ENCODE peak calls at places on chromosomes 4 and X, in nine cellular contexts. One of them, this sample, is unnamed.
A peak's percentile ranks its signal among the peaks of the same experiment; 100 is the strongest.

GRCh38 chr4:8331567-8331955 is 62.0 kb downstream of the HTRA3 start:
- DNase-seq in LoVo: no peak
- DNase-seq in activated naive CD4-positive, alpha-beta T cell: no peak
- DNase-seq in kidney glomerular epithelial cell: no peak
- DNase-seq in HuH-7.5: no peak
- DNase-seq in pulmonary artery endothelial cell: no peak
- DNase-seq in AG09309: no peak
- DNase-seq in left lung: no peak
- DNase-seq in heart left ventricle: no peak
- DNase-seq in this sample: no peak

GRCh38 chr4:129929052-129929451 is 833.1 kb downstream of the C4orf33 start:
- DNase-seq in left lung: no peak
- DNase-seq in AG09309: no peak
- DNase-seq in activated naive CD4-positive, alpha-beta T cell: no peak
- DNase-seq in HuH-7.5: no peak
- DNase-seq in LoVo: no peak
- DNase-seq in kidney glomerular epithelial cell: peak; percentile 6
- DNase-seq in pulmonary artery endothelial cell: no peak
- DNase-seq in heart left ventricle: no peak
- DNase-seq in this sample: no peak

GRCh38 chr4:144645102-144645469 is 870 bp upstream of the HHIP start:
- DNase-seq in HuH-7.5: no peak
- DNase-seq in left lung: peak; percentile 36
- DNase-seq in LoVo: no peak
- DNase-seq in heart left ventricle: no peak
- DNase-seq in activated naive CD4-positive, alpha-beta T cell: no peak
- DNase-seq in kidney glomerular epithelial cell: no peak
- DNase-seq in pulmonary artery endothelial cell: no peak
- DNase-seq in AG09309: no peak
- DNase-seq in this sample: no peak

GRCh38 chr4:1375051-1375721 is 28.2 kb downstream of the UVSSA start:
- DNase-seq in HuH-7.5: no peak
- DNase-seq in left lung: no peak
- DNase-seq in kidney glomerular epithelial cell: no peak
- DNase-seq in activated naive CD4-positive, alpha-beta T cell: no peak
- DNase-seq in AG09309: no peak
- DNase-seq in heart left ventricle: peak; percentile 46
- DNase-seq in LoVo: no peak
- DNase-seq in pulmonary artery endothelial cell: no peak
- DNase-seq in this sample: no peak

GRCh38 chr4:140357868-140358267 is 15.6 kb upstream of the SCOC start:
- DNase-seq in left lung: no peak
- DNase-seq in pulmonary artery endothelial cell: no peak
- DNase-seq in HuH-7.5: no peak
- DNase-seq in activated naive CD4-positive, alpha-beta T cell: no peak
- DNase-seq in AG09309: no peak
- DNase-seq in kidney glomerular epithelial cell: no peak
- DNase-seq in heart left ventricle: no peak
- DNase-seq in LoVo: no peak
- DNase-seq in this sample: no peak

GRCh38 chr4:169268951-169269781 is 1.6 kb downstream of the SH3RF1 start:
- DNase-seq in HuH-7.5: peak; percentile 25
- DNase-seq in heart left ventricle: no peak
- DNase-seq in activated naive CD4-positive, alpha-beta T cell: no peak
- DNase-seq in pulmonary artery endothelial cell: no peak
- DNase-seq in left lung: no peak
- DNase-seq in AG09309: peak; percentile 69
- DNase-seq in LoVo: peak; percentile 46
- DNase-seq in kidney glomerular epithelial cell: peak; percentile 67
- DNase-seq in this sample: peak; percentile 34

GRCh38 chr4:111064342-111064993 is 441.6 kb upstream of the PITX2 start:
- DNase-seq in kidney glomerular epithelial cell: peak; percentile 91
- DNase-seq in HuH-7.5: no peak
- DNase-seq in LoVo: peak; percentile 57
- DNase-seq in activated naive CD4-positive, alpha-beta T cell: no peak
- DNase-seq in pulmonary artery endothelial cell: no peak
- DNase-seq in heart left ventricle: no peak
- DNase-seq in AG09309: peak; percentile 80
- DNase-seq in left lung: no peak
- DNase-seq in this sample: peak; percentile 90

GRCh38 chr4:128440923-128441322 is 153.3 kb upstream of the PGRMC2 start:
- DNase-seq in kidney glomerular epithelial cell: no peak
- DNase-seq in left lung: no peak
- DNase-seq in LoVo: no peak
- DNase-seq in pulmonary artery endothelial cell: no peak
- DNase-seq in heart left ventricle: no peak
- DNase-seq in activated naive CD4-positive, alpha-beta T cell: no peak
- DNase-seq in HuH-7.5: no peak
- DNase-seq in AG09309: no peak
- DNase-seq in this sample: no peak

GRCh38 chr4:88341227-88342192 is 37.1 kb upstream of the HERC6 start:
- DNase-seq in AG09309: peak; percentile 81
- DNase-seq in LoVo: no peak
- DNase-seq in heart left ventricle: no peak
- DNase-seq in activated naive CD4-positive, alpha-beta T cell: no peak
- DNase-seq in kidney glomerular epithelial cell: peak; percentile 79
- DNase-seq in left lung: no peak
- DNase-seq in pulmonary artery endothelial cell: peak; percentile 80
- DNase-seq in HuH-7.5: no peak
- DNase-seq in this sample: peak; percentile 98

GRCh38 chrX:10197597-10198210 is 40.9 kb downstream of the CLCN4 start:
- DNase-seq in pulmonary artery endothelial cell: no peak
- DNase-seq in AG09309: no peak
- DNase-seq in activated naive CD4-positive, alpha-beta T cell: no peak
- DNase-seq in HuH-7.5: no peak
- DNase-seq in LoVo: no peak
- DNase-seq in left lung: no peak
- DNase-seq in heart left ventricle: no peak
- DNase-seq in kidney glomerular epithelial cell: no peak
- DNase-seq in this sample: no peak

GRCh38 chr4:5758741-5759140 is 47.7 kb downstream of the EVC start:
- DNase-seq in activated naive CD4-positive, alpha-beta T cell: no peak
- DNase-seq in HuH-7.5: no peak
- DNase-seq in kidney glomerular epithelial cell: peak; percentile 98
- DNase-seq in heart left ventricle: no peak
- DNase-seq in LoVo: peak; percentile 61
- DNase-seq in pulmonary artery endothelial cell: peak; percentile 68
- DNase-seq in AG09309: peak; percentile 92
- DNase-seq in left lung: no peak
- DNase-seq in this sample: peak; percentile 84

GRCh38 chr4:128277856-128278255 is 9.8 kb downstream of the PGRMC2 start:
- DNase-seq in LoVo: no peak
- DNase-seq in kidney glomerular epithelial cell: no peak
- DNase-seq in AG09309: no peak
- DNase-seq in activated naive CD4-positive, alpha-beta T cell: no peak
- DNase-seq in pulmonary artery endothelial cell: no peak
- DNase-seq in left lung: no peak
- DNase-seq in HuH-7.5: no peak
- DNase-seq in heart left ventricle: no peak
- DNase-seq in this sample: no peak

GRCh38 chrX:133607419-133608348 is 192.4 kb upstream of the GPC4 start:
- DNase-seq in left lung: no peak
- DNase-seq in kidney glomerular epithelial cell: no peak
- DNase-seq in activated naive CD4-positive, alpha-beta T cell: no peak
- DNase-seq in heart left ventricle: no peak
- DNase-seq in AG09309: no peak
- DNase-seq in pulmonary artery endothelial cell: no peak
- DNase-seq in LoVo: no peak
- DNase-seq in HuH-7.5: no peak
- DNase-seq in this sample: peak; percentile 50

GRCh38 chr4:129254526-129254925 is 158.6 kb downstream of the C4orf33 start:
- DNase-seq in AG09309: no peak
- DNase-seq in LoVo: no peak
- DNase-seq in heart left ventricle: no peak
- DNase-seq in pulmonary artery endothelial cell: no peak
- DNase-seq in kidney glomerular epithelial cell: no peak
- DNase-seq in left lung: no peak
- DNase-seq in activated naive CD4-positive, alpha-beta T cell: no peak
- DNase-seq in HuH-7.5: no peak
- DNase-seq in this sample: no peak

GRCh38 chr4:76570141-76570989 is 135.3 kb downstream of the SHROOM3 start:
- DNase-seq in pulmonary artery endothelial cell: no peak
- DNase-seq in kidney glomerular epithelial cell: peak; percentile 98
- DNase-seq in HuH-7.5: no peak
- DNase-seq in LoVo: peak; percentile 65
- DNase-seq in activated naive CD4-positive, alpha-beta T cell: no peak
- DNase-seq in AG09309: no peak
- DNase-seq in left lung: no peak
- DNase-seq in heart left ventricle: no peak
- DNase-seq in this sample: peak; percentile 16

GRCh38 chr4:154719087-154719486 is 24.7 kb upstream of the LRAT start:
- DNase-seq in HuH-7.5: no peak
- DNase-seq in activated naive CD4-positive, alpha-beta T cell: no peak
- DNase-seq in pulmonary artery endothelial cell: no peak
- DNase-seq in LoVo: peak; percentile 33
- DNase-seq in AG09309: peak; percentile 2
- DNase-seq in heart left ventricle: no peak
- DNase-seq in left lung: no peak
- DNase-seq in kidney glomerular epithelial cell: peak; percentile 48
- DNase-seq in this sample: peak; percentile 3

GRCh38 chrX:38212246-38212645 is 8.4 kb downstream of the SRPX start:
- DNase-seq in AG09309: no peak
- DNase-seq in activated naive CD4-positive, alpha-beta T cell: no peak
- DNase-seq in LoVo: no peak
- DNase-seq in HuH-7.5: no peak
- DNase-seq in kidney glomerular epithelial cell: no peak
- DNase-seq in heart left ventricle: no peak
- DNase-seq in left lung: no peak
- DNase-seq in pulmonary artery endothelial cell: peak; percentile 73
- DNase-seq in this sample: no peak

GRCh38 chrX:154490021-154490413 is 412 bp downstream of the SLC10A3 start:
- DNase-seq in heart left ventricle: no peak
- DNase-seq in kidney glomerular epithelial cell: no peak
- DNase-seq in LoVo: peak; percentile 6
- DNase-seq in activated naive CD4-positive, alpha-beta T cell: no peak
- DNase-seq in AG09309: no peak
- DNase-seq in left lung: no peak
- DNase-seq in HuH-7.5: peak; percentile 22
- DNase-seq in pulmonary artery endothelial cell: no peak
- DNase-seq in this sample: peak; percentile 68

This sample was measured in myocyte.